ENCODE peak calls at places on chromosomes 7 and 10, in seven cellular contexts. K is endothelial cell of umbilical vein, B is neuronal stem cell, C is endodermal cell, F is heart left ventricle, G is DND-41, D is left lung. J is an unnamed sample. For H3K9me3, the result is how much of the 10 kb centered on the place peaks cover.

GRCh38 chr7:123727071-123727837 is 21.5 kb downstream of the WASL start:
- DNase-seq in K (peak), B (no peak), C (no peak), F (no peak), G (no peak), D (no peak), J (no peak)

GRCh38 chr7:106775975-106776607 is 89.0 kb upstream of the PIK3CG start:
- DNase-seq in K (no peak), B (no peak), C (no peak), F (no peak), G (no peak), D (no peak), J (no peak)

GRCh38 chr10:62352356-62352963 is 21.7 kb upstream of the ZNF365 start:
- DNase-seq in K (no peak), B (no peak), C (no peak), F (no peak), G (no peak), D (no peak), J (no peak)

GRCh38 chr7:4191525-4191924 is 490.6 kb upstream of the FOXK1 start:
- DNase-seq in K (no peak), B (no peak), C (no peak), F (no peak), G (no peak), D (peak), J (no peak)

GRCh38 chr10:51074238-51075028 is at the start of gene PRKG1:
- DNase-seq in K (peak), B (peak), C (peak), F (peak), G (no peak), D (peak), J (peak)

GRCh38 chr10:43336641-43337318 is 34.7 kb upstream of the FXYD4 start:
- DNase-seq in K (no peak), B (no peak), C (no peak), F (no peak), G (no peak), D (no peak), J (no peak)

GRCh38 chr7:35975851-35976454 is 175.1 kb downstream of the SEPTIN7 start:
- DNase-seq in K (peak), B (peak), C (peak), F (no peak), G (peak), D (no peak), J (no peak)

GRCh38 chr10:110457851-110458582 is 39.7 kb upstream of the DUSP5 start:
- DNase-seq in K (peak), B (no peak), C (peak), F (no peak), G (no peak), D (no peak), J (no peak)

GRCh38 chr10:124949543-124949942 is 7.6 kb downstream of the ZRANB1 start:
- DNase-seq in K (no peak), B (no peak), C (no peak), F (no peak), G (no peak), D (no peak), J (no peak)

GRCh38 chr7:4849390-4849789 is 12.4 kb downstream of the PAPOLB start:
- DNase-seq in K (peak), B (no peak), C (no peak), F (no peak), G (no peak), D (no peak), J (no peak)

DNA sequence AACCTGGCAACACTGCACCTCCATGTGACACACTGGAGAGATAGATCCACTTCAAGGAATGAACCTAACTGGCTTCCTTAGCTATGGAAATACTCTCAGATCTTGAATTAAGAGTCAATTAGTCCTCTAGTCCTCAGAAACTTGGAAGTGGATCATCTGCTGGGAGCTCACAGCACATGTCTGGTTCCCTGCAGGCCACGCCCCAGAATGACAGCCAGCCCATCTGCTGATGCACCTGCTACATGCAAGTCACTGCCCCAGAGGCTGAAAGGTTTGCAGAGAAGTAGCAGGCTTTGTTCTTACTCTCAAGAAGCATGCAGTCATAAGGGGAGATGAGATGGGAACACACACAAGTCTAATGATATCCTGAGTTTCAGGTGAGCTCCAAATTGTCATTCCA is 275.9 kb downstream of the SKAP2 start:
- DNase-seq in K (no peak), B (no peak), C (no peak), F (no peak), G (no peak), D (no peak), J (no peak)
- H3K9me3 ChIP-seq in K (under half), B (under half), C (under half), F (under half), G (under half), D (under half), J (under half)

GRCh38 chr10:129770286-129770685 is 193.8 kb downstream of the EBF3 start:
- DNase-seq in K (no peak), B (no peak), C (peak), F (no peak), G (no peak), D (peak), J (peak)
- H3K9me3 ChIP-seq in K (under half), B (under half), C (under half), F (under half), G (under half), D (under half), J (under half)

DNA sequence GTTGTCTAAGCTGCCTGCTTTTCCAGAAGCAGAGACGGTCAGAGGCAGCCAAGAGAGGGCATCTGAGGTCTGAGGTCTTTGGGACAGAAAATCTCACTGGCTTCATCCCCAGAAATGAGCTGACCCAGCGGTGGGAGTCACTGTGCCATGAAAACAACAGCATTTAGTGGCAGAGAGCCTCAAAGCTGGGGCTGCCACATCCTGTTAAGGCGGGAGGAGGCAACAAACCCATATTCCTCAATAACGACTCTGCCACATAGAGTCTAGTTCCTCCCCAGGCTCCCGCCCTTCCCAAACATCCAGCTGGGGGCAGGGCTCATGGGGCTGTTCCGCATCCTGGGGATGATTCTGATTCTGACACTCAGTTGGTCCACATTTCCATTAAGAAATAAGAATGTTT is 148.1 kb downstream of the TCERG1L start:
- DNase-seq in K (no peak), B (no peak), C (no peak), F (no peak), G (peak), D (no peak), J (no peak)
- H3K9me3 ChIP-seq in K (under half), B (under half), C (under half), F (under half), G (under half), D (under half), J (under half)

GRCh38 chr7:91320679-91321078 is 56.4 kb downstream of the FZD1 start:
- DNase-seq in K (no peak), B (no peak), C (no peak), F (no peak), G (no peak), D (no peak), J (no peak)
- H3K9me3 ChIP-seq in K (under half), B (under half), C (under half), F (under half), G (under half), D (under half), J (under half)

DNA sequence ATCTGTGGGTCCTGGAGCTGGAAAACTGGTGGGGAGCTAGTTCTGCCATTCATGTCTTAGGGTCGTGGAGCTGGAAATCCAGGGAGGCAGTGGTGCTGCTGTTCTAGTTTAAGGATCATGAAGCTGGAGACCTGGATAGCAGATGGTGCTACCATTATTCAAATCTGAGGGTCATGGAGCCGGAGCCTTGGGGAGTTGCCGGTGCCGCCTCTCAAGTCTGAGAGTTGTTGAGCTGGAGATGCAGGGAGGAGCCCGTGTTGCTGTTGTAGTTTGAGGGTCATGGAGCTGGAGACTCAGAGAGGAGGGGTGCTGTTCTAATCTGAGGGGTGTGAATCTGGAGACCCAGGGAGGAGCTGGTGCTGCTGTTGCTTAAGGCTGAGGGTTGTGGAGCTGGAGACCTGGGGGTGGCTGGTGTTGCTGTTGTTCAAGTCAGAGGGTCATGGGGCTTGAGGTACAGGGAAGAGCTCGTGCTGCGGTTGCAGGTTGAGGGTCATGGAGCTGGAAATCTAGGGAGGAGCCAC is 86.0 kb upstream of the ZNF479 start:
- DNase-seq in K (no peak), B (no peak), C (no peak), F (no peak), G (no peak), D (no peak), J (no peak)
- H3K9me3 ChIP-seq in K (under half), B (under half), C (half or more), F (under half), G (under half), D (under half), J (half or more)

DNA sequence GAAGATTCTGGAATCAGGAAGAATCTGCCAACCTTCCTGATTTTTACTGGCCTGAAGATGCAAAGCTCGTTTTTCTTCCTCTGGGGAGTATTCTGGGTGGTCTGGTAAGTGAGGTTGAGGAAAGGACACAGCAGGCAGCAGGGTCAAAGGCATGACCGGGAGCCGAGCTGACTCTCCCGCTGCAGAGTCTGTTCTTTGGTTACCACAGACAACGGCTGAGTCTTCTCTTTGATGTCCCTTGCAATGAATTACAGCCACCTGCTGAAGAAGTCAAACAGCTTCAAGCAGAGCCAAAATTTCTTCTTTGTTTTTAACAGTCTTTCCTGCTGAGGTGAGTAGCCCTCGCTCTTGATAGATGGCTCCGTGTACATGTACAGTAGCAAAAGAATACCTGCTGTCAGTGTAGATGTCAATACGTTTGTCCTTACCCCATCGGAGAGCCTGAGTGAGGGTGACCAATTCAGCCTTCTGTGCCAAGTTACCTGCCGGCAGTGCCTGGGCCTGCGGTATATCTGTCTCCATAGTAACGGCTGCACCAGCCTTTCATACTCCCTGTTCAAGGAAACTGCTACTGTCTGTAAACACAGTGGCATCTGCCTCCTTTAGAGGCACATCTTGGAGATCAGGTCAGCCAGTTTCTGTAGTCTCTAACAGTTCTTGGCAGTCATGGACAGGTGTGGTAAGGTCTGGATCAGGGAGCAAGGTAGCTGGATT is 76.4 kb downstream of the PRR15 start:
- DNase-seq in K (no peak), B (no peak), C (no peak), F (no peak), G (no peak), D (no peak), J (no peak)
- H3K9me3 ChIP-seq in K (under half), B (under half), C (under half), F (under half), G (under half), D (under half), J (under half)

J was measured in H9.